ENCODE peak calls at places on chromosome 3, in ten cellular contexts. G is pancreas; C is HepG2; B is IMR-90; I is cardiac muscle cell; Y is left ventricle myocardium inferior; H is fibroblast of villous mesenchyme; D is choroid plexus epithelial cell; U is tibial nerve; E is CD8-positive, alpha-beta T cell. X is an unnamed sample.
A peak's percentile ranks its signal among the peaks of the same experiment; 100 is the strongest.

GRCh38 chr3:125003369-125003853 is 52.4 kb downstream of the HEG1 start:
- DNase-seq in G (no peak), C (peak; percentile 98), B (peak; percentile 72), I (peak; percentile 78), Y (peak; percentile 68), H (peak; percentile 93), D (peak; percentile 75), U (no peak), E (no peak), X (peak; percentile 68)

GRCh38 chr3:142931222-142931621 is 32.3 kb downstream of the PAQR9 start:
- DNase-seq in G (no peak), C (peak; percentile 41), B (no peak), I (no peak), Y (no peak), H (no peak), D (no peak), U (no peak), E (no peak), X (no peak)

GRCh38 chr3:14306167-14306566 is 96.2 kb upstream of the SLC6A6 start:
- DNase-seq in G (no peak), C (no peak), B (no peak), I (no peak), Y (no peak), H (peak; percentile 18), D (no peak), U (no peak), E (no peak), X (no peak)

GRCh38 chr3:128620268-128620691 is 30.3 kb downstream of the RPN1 start:
- DNase-seq in G (no peak), C (no peak), B (no peak), I (no peak), Y (no peak), H (no peak), D (no peak), U (no peak), E (no peak), X (no peak)

GRCh38 chr3:135097276-135097946 is 302.4 kb downstream of the EPHB1 start:
- DNase-seq in G (no peak), C (no peak), B (no peak), I (no peak), Y (no peak), H (no peak), D (no peak), U (no peak), E (no peak), X (no peak)

GRCh38 chr3:132622756-132623155 is 25.7 kb downstream of the ACKR4 start:
- DNase-seq in G (no peak), C (no peak), B (no peak), I (no peak), Y (no peak), H (no peak), D (peak; percentile 16), U (no peak), E (no peak), X (no peak)

GRCh38 chr3:632571-633170 is 436.1 kb downstream of the CHL1 start:
- DNase-seq in G (no peak), C (peak; percentile 32), B (peak; percentile 18), I (peak; percentile 38), Y (no peak), H (peak; percentile 52), D (peak; percentile 58), U (no peak), E (no peak), X (peak; percentile 12)

GRCh38 chr3:130967281-130967680 is 59.3 kb downstream of the ASTE1 start:
- DNase-seq in G (no peak), C (no peak), B (no peak), I (no peak), Y (no peak), H (no peak), D (no peak), U (no peak), E (no peak), X (no peak)

GRCh38 chr3:46632792-46633191 is 20.5 kb downstream of the FAM240A start:
- DNase-seq in G (no peak), C (peak; percentile 30), B (peak; percentile 44), I (peak; percentile 21), Y (no peak), H (peak; percentile 46), D (peak; percentile 53), U (no peak), E (no peak), X (no peak)

GRCh38 chr3:46626039-46626438 is 13.7 kb downstream of the FAM240A start:
- DNase-seq in G (no peak), C (no peak), B (no peak), I (no peak), Y (no peak), H (no peak), D (no peak), U (no peak), E (no peak), X (no peak)

GRCh38 chr3:46627078-46627477 is 14.8 kb downstream of the FAM240A start:
- DNase-seq in G (no peak), C (no peak), B (no peak), I (no peak), Y (no peak), H (no peak), D (no peak), U (no peak), E (no peak), X (no peak)

GRCh38 chr3:46628980-46629379 is 16.7 kb downstream of the FAM240A start:
- DNase-seq in G (no peak), C (no peak), B (no peak), I (no peak), Y (no peak), H (peak; percentile 41), D (no peak), U (no peak), E (no peak), X (peak; percentile 75)

GRCh38 chr3:46629571-46630517 is 17.5 kb downstream of the FAM240A start:
- DNase-seq in G (peak; percentile 92), C (no peak), B (peak; percentile 76), I (peak; percentile 83), Y (peak; percentile 84), H (peak; percentile 69), D (peak; percentile 78), U (peak; percentile 48), E (peak; percentile 70), X (peak; percentile 75)
- H3K4me3 ChIP-seq in G (no peak overlapping the region), C (no peak overlapping the region), B (no peak overlapping the region), I (no peak overlapping the region), Y (peak overlapping the region; percentile 52), H (peak overlapping the region; percentile 34), D (peak overlapping the region; percentile 45), U (peak overlapping the region; percentile 5), E (peak overlapping the region; percentile 62), X (peak overlapping the region; percentile 44)

DNA sequence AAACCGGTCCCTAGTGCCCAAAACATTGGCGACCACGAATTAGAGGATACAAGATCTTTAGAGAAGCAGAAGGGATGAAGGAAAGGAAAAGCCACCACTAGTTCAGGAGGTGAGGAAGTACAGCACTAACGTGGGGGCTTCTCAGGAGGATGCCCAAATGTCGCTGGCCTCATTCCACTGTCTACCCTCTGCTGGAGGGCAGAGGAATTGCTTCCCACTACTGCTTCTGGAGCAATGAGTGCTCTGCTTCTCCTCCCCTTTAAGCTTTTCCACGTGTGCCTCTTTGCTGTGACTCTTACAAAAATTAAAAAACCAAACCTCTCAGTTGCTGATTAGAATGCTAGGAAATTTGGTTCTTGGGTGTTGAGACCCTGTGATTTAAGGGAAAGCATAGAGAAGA is 281.3 kb downstream of the CLSTN2 start:
- DNase-seq in G (no peak), C (no peak), B (no peak), I (no peak), Y (no peak), H (no peak), D (peak; percentile 13), U (no peak), E (no peak), X (peak; percentile 2)
- TF ChIP-seq CTCF in G (peak; percentile 14), C (peak; percentile 46), B (peak; percentile 20), I (peak; percentile 41), Y (peak; percentile 64), H (peak; percentile 58), D (peak; percentile 65), U (no peak), E (no peak), X (peak; percentile 59)

DNA sequence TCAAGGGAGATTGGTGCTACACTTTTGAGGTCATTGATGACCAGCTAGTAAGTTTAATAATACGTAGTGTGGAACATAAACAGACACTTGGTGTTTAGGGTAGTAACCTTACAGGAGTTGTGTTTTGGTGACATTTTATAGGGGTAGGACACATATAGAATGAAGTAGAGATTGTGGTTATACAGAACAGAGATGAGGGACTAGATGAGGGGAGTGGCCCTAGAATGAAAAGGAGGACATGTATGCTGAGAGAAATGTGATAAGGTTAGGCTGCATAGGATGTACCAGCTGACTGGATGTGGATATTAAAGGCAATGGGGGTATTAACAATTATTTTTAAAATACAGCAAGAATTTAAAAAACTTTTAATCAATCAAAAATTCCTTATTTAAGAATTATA is 8.0 kb downstream of the MBNL1 start:
- DNase-seq in G (no peak), C (no peak), B (no peak), I (no peak), Y (no peak), H (no peak), D (no peak), U (no peak), E (no peak), X (no peak)
- H3K4me3 ChIP-seq in G (no peak overlapping the region), C (no peak overlapping the region), B (no peak overlapping the region), I (no peak overlapping the region), Y (peak overlapping the region; percentile 32), H (no peak overlapping the region), D (no peak overlapping the region), U (no peak overlapping the region), E (peak overlapping the region; percentile 1), X (no peak overlapping the region)

GRCh38 chr3:23945903-23946751 is 1.0 kb downstream of the NR1D2 start:
- DNase-seq in G (peak; percentile 100), C (peak; percentile 89), B (peak; percentile 93), I (peak; percentile 99), Y (peak; percentile 98), H (peak; percentile 97), D (peak; percentile 97), U (peak; percentile 97), E (peak; percentile 98), X (peak; percentile 97)

GRCh38 chr3:23944007-23944760 is 902 bp upstream of the NR1D2 start:
- DNase-seq in G (no peak), C (no peak), B (no peak), I (no peak), Y (no peak), H (no peak), D (no peak), U (no peak), E (no peak), X (no peak)

GRCh38 chr3:23942546-23942945 is 2.5 kb upstream of the NR1D2 start:
- DNase-seq in G (no peak), C (no peak), B (no peak), I (no peak), Y (no peak), H (no peak), D (no peak), U (no peak), E (no peak), X (no peak)

GRCh38 chr3:23945653-23945902 is 492 bp downstream of the NR1D2 start:
- DNase-seq in G (no peak), C (no peak), B (no peak), I (no peak), Y (no peak), H (no peak), D (no peak), U (no peak), E (no peak), X (no peak)

DNA sequence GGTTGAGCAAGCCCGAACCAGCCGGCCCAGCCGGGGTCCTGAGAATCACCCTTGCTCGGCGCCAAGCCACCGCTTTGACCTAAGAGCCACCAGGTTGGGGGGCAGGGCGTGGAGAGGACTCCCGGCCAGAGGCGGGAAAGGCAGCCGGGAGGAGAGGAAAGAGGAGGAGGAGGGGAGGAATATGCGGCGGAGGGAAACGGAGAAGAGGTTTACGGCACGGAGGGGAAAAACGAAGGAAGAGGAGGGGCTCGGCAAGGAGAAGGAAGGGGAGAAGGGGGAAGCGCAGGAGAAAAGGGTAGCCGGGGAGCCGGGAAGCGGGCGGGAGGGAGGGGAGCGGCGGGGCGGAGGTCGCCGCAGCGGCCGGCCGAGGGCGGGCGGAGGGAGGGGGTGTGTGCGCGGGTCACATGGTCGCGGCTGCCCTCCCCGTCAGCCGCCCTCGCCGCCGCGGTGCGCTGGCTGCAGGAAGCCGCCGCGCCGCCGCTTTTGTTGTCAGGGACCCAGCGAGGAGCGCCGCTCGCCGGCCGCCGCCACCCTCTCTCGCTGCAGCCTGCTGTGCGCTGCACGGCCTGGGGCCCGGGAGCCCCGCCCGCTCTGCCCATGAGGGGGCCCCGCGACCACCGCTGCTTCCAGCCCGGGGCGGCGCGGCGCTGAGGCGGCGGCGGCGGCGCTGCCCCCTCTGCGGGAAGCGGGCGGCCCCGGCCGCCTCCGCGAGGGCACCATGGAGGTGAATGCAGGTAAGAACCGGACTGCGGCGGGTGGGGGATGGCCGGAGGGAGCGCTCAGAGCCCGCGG is at the start of gene NR1D2:
- DNase-seq in G (peak; percentile 93), C (peak; percentile 59), B (peak; percentile 73), I (peak; percentile 87), Y (peak; percentile 88), H (peak; percentile 78), D (peak; percentile 83), U (peak; percentile 73), E (peak; percentile 76), X (peak; percentile 81)
- TF ChIP-seq CTCF in G (no peak), C (no peak), B (no peak), I (no peak), Y (no peak), H (no peak), D (no peak), U (no peak), E (no peak), X (no peak)